ENCODE peak calls at places on chromosome 1, in nine cellular contexts. One of them, this sample, is unnamed.

GRCh38 chr1:214332950-214333798 is 52.2 kb downstream of the SMYD2 start:
- DNase-seq in HFF-Myc: peak; percentile 30
- DNase-seq in CD4-positive, alpha-beta T cell: peak; percentile 26
- DNase-seq in endothelial cell: peak; percentile 58
- DNase-seq in HFFc6: peak; percentile 41
- DNase-seq in fibroblast of the aortic adventitia: peak; percentile 72
- DNase-seq in BJ: no peak
- DNase-seq in tibial artery: no peak
- DNase-seq in RWPE1: peak; percentile 63
- DNase-seq in this sample: peak; percentile 55

GRCh38 chr1:103900005-103900404 is 150.3 kb downstream of the AMY1C start:
- DNase-seq in HFF-Myc: no peak
- DNase-seq in CD4-positive, alpha-beta T cell: no peak
- DNase-seq in endothelial cell: no peak
- DNase-seq in HFFc6: no peak
- DNase-seq in fibroblast of the aortic adventitia: no peak
- DNase-seq in BJ: no peak
- DNase-seq in tibial artery: no peak
- DNase-seq in RWPE1: no peak
- DNase-seq in this sample: no peak

GRCh38 chr1:31583995-31584868 is 7.9 kb downstream of the TINAGL1 start:
- DNase-seq in HFF-Myc: no peak
- DNase-seq in CD4-positive, alpha-beta T cell: no peak
- DNase-seq in endothelial cell: no peak
- DNase-seq in HFFc6: no peak
- DNase-seq in fibroblast of the aortic adventitia: peak; percentile 51
- DNase-seq in BJ: no peak
- DNase-seq in tibial artery: peak; percentile 98
- DNase-seq in RWPE1: no peak
- DNase-seq in this sample: peak; percentile 73

GRCh38 chr1:238558156-238558555 is 667.4 kb upstream of the ZP4 start:
- DNase-seq in HFF-Myc: no peak
- DNase-seq in CD4-positive, alpha-beta T cell: no peak
- DNase-seq in endothelial cell: no peak
- DNase-seq in HFFc6: peak; percentile 77
- DNase-seq in fibroblast of the aortic adventitia: peak; percentile 79
- DNase-seq in BJ: no peak
- DNase-seq in tibial artery: no peak
- DNase-seq in RWPE1: peak; percentile 32
- DNase-seq in this sample: no peak

GRCh38 chr1:7975212-7975865 is 13.8 kb downstream of the PARK7 start:
- DNase-seq in HFF-Myc: peak; percentile 61
- DNase-seq in CD4-positive, alpha-beta T cell: no peak
- DNase-seq in endothelial cell: peak; percentile 85
- DNase-seq in HFFc6: peak; percentile 77
- DNase-seq in fibroblast of the aortic adventitia: peak; percentile 80
- DNase-seq in BJ: no peak
- DNase-seq in tibial artery: peak; percentile 78
- DNase-seq in RWPE1: peak; percentile 85
- DNase-seq in this sample: peak; percentile 79

GRCh38 chr1:171433451-171433850 is 51.9 kb upstream of the PRRC2C start:
- DNase-seq in HFF-Myc: no peak
- DNase-seq in CD4-positive, alpha-beta T cell: no peak
- DNase-seq in endothelial cell: no peak
- DNase-seq in HFFc6: no peak
- DNase-seq in fibroblast of the aortic adventitia: peak; percentile 45
- DNase-seq in BJ: no peak
- DNase-seq in tibial artery: no peak
- DNase-seq in RWPE1: peak; percentile 34
- DNase-seq in this sample: no peak

GRCh38 chr1:38223391-38223790 is 176.8 kb upstream of the POU3F1 start:
- DNase-seq in HFF-Myc: no peak
- DNase-seq in CD4-positive, alpha-beta T cell: no peak
- DNase-seq in endothelial cell: no peak
- DNase-seq in HFFc6: no peak
- DNase-seq in fibroblast of the aortic adventitia: no peak
- DNase-seq in BJ: no peak
- DNase-seq in tibial artery: no peak
- DNase-seq in RWPE1: no peak
- DNase-seq in this sample: no peak

GRCh38 chr1:18217398-18218043 is 109.9 kb downstream of the IGSF21 start:
- DNase-seq in HFF-Myc: no peak
- DNase-seq in CD4-positive, alpha-beta T cell: no peak
- DNase-seq in endothelial cell: no peak
- DNase-seq in HFFc6: peak; percentile 3
- DNase-seq in fibroblast of the aortic adventitia: no peak
- DNase-seq in BJ: no peak
- DNase-seq in tibial artery: no peak
- DNase-seq in RWPE1: no peak
- DNase-seq in this sample: no peak

GRCh38 chr1:15167386-15167785 is 13.8 kb downstream of the TMEM51 start:
- DNase-seq in HFF-Myc: no peak
- DNase-seq in CD4-positive, alpha-beta T cell: no peak
- DNase-seq in endothelial cell: no peak
- DNase-seq in HFFc6: no peak
- DNase-seq in fibroblast of the aortic adventitia: no peak
- DNase-seq in BJ: no peak
- DNase-seq in tibial artery: no peak
- DNase-seq in RWPE1: no peak
- DNase-seq in this sample: no peak

GRCh38 chr1:205933672-205934618 is 9.3 kb downstream of the SLC26A9 start:
- DNase-seq in HFF-Myc: no peak
- DNase-seq in CD4-positive, alpha-beta T cell: no peak
- DNase-seq in endothelial cell: no peak
- DNase-seq in HFFc6: peak; percentile 48
- DNase-seq in fibroblast of the aortic adventitia: peak; percentile 75
- DNase-seq in BJ: no peak
- DNase-seq in tibial artery: no peak
- DNase-seq in RWPE1: peak; percentile 85
- DNase-seq in this sample: peak; percentile 24

GRCh38 chr1:205929812-205930577 is 13.3 kb downstream of the SLC26A9 start:
- DNase-seq in HFF-Myc: no peak
- DNase-seq in CD4-positive, alpha-beta T cell: no peak
- DNase-seq in endothelial cell: no peak
- DNase-seq in HFFc6: no peak
- DNase-seq in fibroblast of the aortic adventitia: no peak
- DNase-seq in BJ: no peak
- DNase-seq in tibial artery: no peak
- DNase-seq in RWPE1: no peak
- DNase-seq in this sample: no peak

GRCh38 chr1:205930698-205931330 is 12.4 kb downstream of the SLC26A9 start:
- DNase-seq in HFF-Myc: no peak
- DNase-seq in CD4-positive, alpha-beta T cell: no peak
- DNase-seq in endothelial cell: no peak
- DNase-seq in HFFc6: no peak
- DNase-seq in fibroblast of the aortic adventitia: peak; percentile 79
- DNase-seq in BJ: no peak
- DNase-seq in tibial artery: no peak
- DNase-seq in RWPE1: no peak
- DNase-seq in this sample: no peak

GRCh38 chr1:205934788-205935187 is 8.5 kb downstream of the SLC26A9 start:
- DNase-seq in HFF-Myc: no peak
- DNase-seq in CD4-positive, alpha-beta T cell: no peak
- DNase-seq in endothelial cell: no peak
- DNase-seq in HFFc6: no peak
- DNase-seq in fibroblast of the aortic adventitia: no peak
- DNase-seq in BJ: no peak
- DNase-seq in tibial artery: no peak
- DNase-seq in RWPE1: peak; percentile 42
- DNase-seq in this sample: no peak

GRCh38 chr1:205932776-205933175 is 10.5 kb downstream of the SLC26A9 start:
- DNase-seq in HFF-Myc: no peak
- DNase-seq in CD4-positive, alpha-beta T cell: no peak
- DNase-seq in endothelial cell: no peak
- DNase-seq in HFFc6: no peak
- DNase-seq in fibroblast of the aortic adventitia: no peak
- DNase-seq in BJ: no peak
- DNase-seq in tibial artery: no peak
- DNase-seq in RWPE1: no peak
- DNase-seq in this sample: no peak
- TF ChIP-seq CTCF in HFF-Myc: no peak
- TF ChIP-seq CTCF in CD4-positive, alpha-beta T cell: no peak
- TF ChIP-seq CTCF in endothelial cell: no peak
- TF ChIP-seq CTCF in HFFc6: no peak
- TF ChIP-seq CTCF in fibroblast of the aortic adventitia: no peak
- TF ChIP-seq CTCF in BJ: no peak
- TF ChIP-seq CTCF in tibial artery: no peak
- TF ChIP-seq CTCF in RWPE1: no peak
- TF ChIP-seq CTCF in this sample: no peak

GRCh38 chr1:54663723-54664122 is 22.1 kb downstream of the MROH7 start:
- DNase-seq in HFF-Myc: no peak
- DNase-seq in CD4-positive, alpha-beta T cell: no peak
- DNase-seq in endothelial cell: no peak
- DNase-seq in HFFc6: no peak
- DNase-seq in fibroblast of the aortic adventitia: no peak
- DNase-seq in BJ: no peak
- DNase-seq in tibial artery: no peak
- DNase-seq in RWPE1: no peak
- DNase-seq in this sample: no peak
- TF ChIP-seq CTCF in HFF-Myc: no peak
- TF ChIP-seq CTCF in CD4-positive, alpha-beta T cell: no peak
- TF ChIP-seq CTCF in endothelial cell: no peak
- TF ChIP-seq CTCF in HFFc6: no peak
- TF ChIP-seq CTCF in fibroblast of the aortic adventitia: no peak
- TF ChIP-seq CTCF in BJ: no peak
- TF ChIP-seq CTCF in tibial artery: no peak
- TF ChIP-seq CTCF in RWPE1: no peak
- TF ChIP-seq CTCF in this sample: no peak

DNA sequence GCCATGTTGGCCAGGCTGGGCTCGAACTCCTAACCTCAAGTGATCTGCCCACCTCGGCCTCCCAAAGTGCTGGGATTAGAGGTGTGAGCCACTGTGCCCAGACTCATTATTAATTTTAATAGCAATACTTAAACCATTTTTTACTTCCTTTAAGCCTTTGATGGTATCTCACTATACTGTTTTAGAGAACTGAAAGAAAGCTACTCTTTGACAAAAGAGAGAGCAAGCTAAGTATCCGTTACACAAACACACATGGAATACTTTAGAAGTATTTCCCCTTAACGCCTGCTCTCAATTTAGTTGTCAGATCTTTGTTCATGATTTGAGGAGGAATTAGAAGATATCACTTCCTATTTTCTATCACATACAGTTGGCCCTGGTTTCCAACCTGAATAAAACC is 189.4 kb downstream of the COP1 start:
- DNase-seq in HFF-Myc: no peak
- DNase-seq in CD4-positive, alpha-beta T cell: no peak
- DNase-seq in endothelial cell: no peak
- DNase-seq in HFFc6: no peak
- DNase-seq in fibroblast of the aortic adventitia: no peak
- DNase-seq in BJ: no peak
- DNase-seq in tibial artery: no peak
- DNase-seq in RWPE1: no peak
- DNase-seq in this sample: no peak
- TF ChIP-seq CTCF in HFF-Myc: no peak
- TF ChIP-seq CTCF in CD4-positive, alpha-beta T cell: no peak
- TF ChIP-seq CTCF in endothelial cell: no peak
- TF ChIP-seq CTCF in HFFc6: no peak
- TF ChIP-seq CTCF in fibroblast of the aortic adventitia: no peak
- TF ChIP-seq CTCF in BJ: no peak
- TF ChIP-seq CTCF in tibial artery: no peak
- TF ChIP-seq CTCF in RWPE1: no peak
- TF ChIP-seq CTCF in this sample: no peak

DNA sequence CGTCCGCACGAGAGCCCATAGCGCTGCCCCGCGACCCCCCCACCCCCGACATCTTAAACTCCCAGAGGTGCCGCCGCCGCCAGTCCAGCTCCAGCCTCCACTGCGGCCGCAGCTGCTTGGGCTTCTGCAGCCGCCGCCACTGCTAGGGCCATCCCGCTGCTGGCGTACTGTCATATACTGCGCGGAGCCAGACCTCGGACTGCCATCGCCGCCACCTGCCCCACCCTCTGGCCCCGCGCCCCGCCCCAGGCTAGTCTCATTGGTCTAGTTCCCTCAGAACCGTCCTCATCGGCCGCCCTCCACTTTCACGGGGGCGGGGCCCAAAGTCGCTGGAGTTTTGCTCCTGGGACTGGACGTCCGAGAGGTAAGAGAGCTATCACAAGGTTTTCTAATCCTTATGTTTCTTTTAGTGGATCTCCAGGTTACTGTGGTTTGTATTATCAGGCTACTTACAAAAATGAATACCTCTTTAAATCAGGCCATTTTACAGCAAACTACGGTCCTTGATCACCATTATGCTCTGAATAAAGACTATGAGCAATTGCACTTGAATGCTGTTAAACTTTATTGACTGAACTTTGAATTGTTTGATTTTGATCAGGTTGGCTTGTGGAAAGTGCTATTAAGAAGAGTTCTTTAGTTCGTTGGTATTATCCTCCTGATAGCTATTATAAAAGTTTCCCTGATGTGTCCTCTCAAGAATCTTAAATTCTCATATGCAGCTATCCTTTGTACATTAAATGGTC is 2.8 kb upstream of the CD1D start:
- DNase-seq in HFF-Myc: no peak
- DNase-seq in CD4-positive, alpha-beta T cell: no peak
- DNase-seq in endothelial cell: peak; percentile 89
- DNase-seq in HFFc6: peak; percentile 10
- DNase-seq in fibroblast of the aortic adventitia: peak; percentile 25
- DNase-seq in BJ: no peak
- DNase-seq in tibial artery: peak; percentile 94
- DNase-seq in RWPE1: peak; percentile 79
- DNase-seq in this sample: peak; percentile 83
- TF ChIP-seq CTCF in HFF-Myc: no peak
- TF ChIP-seq CTCF in CD4-positive, alpha-beta T cell: no peak
- TF ChIP-seq CTCF in endothelial cell: no peak
- TF ChIP-seq CTCF in HFFc6: no peak
- TF ChIP-seq CTCF in fibroblast of the aortic adventitia: no peak
- TF ChIP-seq CTCF in BJ: no peak
- TF ChIP-seq CTCF in tibial artery: peak; percentile 7
- TF ChIP-seq CTCF in RWPE1: no peak
- TF ChIP-seq CTCF in this sample: no peak

DNA sequence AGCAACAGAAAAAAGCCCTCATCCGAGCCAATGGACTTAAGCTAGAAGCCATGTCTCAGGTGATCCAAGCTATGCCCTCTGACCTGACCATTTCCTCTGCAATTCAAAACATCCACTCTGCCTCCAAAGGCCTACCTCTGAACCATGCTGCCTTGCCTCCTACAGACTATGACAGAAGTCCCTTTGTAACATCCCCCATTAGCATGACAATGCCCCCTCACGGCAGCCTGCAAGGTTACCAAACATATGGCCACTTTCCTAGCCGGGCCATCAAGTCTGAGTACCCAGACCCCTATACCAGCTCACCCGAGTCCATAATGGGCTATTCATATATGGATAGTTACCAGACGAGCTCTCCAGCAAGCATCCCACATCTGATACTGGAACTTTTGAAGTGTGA is 20.7 kb downstream of the NR5A2 start:
- DNase-seq in HFF-Myc: no peak
- DNase-seq in CD4-positive, alpha-beta T cell: no peak
- DNase-seq in endothelial cell: no peak
- DNase-seq in HFFc6: no peak
- DNase-seq in fibroblast of the aortic adventitia: no peak
- DNase-seq in BJ: no peak
- DNase-seq in tibial artery: no peak
- DNase-seq in RWPE1: no peak
- DNase-seq in this sample: no peak
- TF ChIP-seq CTCF in HFF-Myc: no peak
- TF ChIP-seq CTCF in CD4-positive, alpha-beta T cell: no peak
- TF ChIP-seq CTCF in endothelial cell: no peak
- TF ChIP-seq CTCF in HFFc6: no peak
- TF ChIP-seq CTCF in fibroblast of the aortic adventitia: no peak
- TF ChIP-seq CTCF in BJ: no peak
- TF ChIP-seq CTCF in tibial artery: no peak
- TF ChIP-seq CTCF in RWPE1: no peak
- TF ChIP-seq CTCF in this sample: no peak